ENCODE peak calls at places on chromosome 2, in eight cellular contexts. T is small intestine; H is HepG2; C is transverse colon; L is right cardiac atrium; G is CD4-positive, alpha-beta T cell; P is PC-3; F is heart right ventricle. Q is an unnamed sample. For H3K9me3, the result is how much of the 10 kb centered on the place peaks cover.

GRCh38 chr2:240203842-240204270 is 63.4 kb upstream of the OTOS start:
- DNase-seq in T (no peak), H (no peak), C (no peak), L (no peak), G (no peak), P (no peak), F (no peak), Q (no peak)

GRCh38 chr2:217976301-217976700 is 26.5 kb downstream of the TNS1 start:
- DNase-seq in T (no peak), H (no peak), C (no peak), L (no peak), G (no peak), P (no peak), F (no peak), Q (no peak)

GRCh38 chr2:101775092-101775491 is 77.6 kb downstream of the MAP4K4 start:
- DNase-seq in T (no peak), H (no peak), C (no peak), L (no peak), G (no peak), P (no peak), F (no peak), Q (no peak)

GRCh38 chr2:178819992-178820391 is 12.8 kb upstream of the TTN start:
- DNase-seq in T (no peak), H (no peak), C (no peak), L (no peak), G (no peak), P (no peak), F (no peak), Q (no peak)

GRCh38 chr2:68870215-68870614 is 982 bp downstream of the BMP10 start:
- DNase-seq in T (no peak), H (no peak), C (no peak), L (no peak), G (no peak), P (peak), F (no peak), Q (no peak)

GRCh38 chr2:133434962-133435668 is 133.1 kb downstream of the NCKAP5 start:
- DNase-seq in T (peak), H (no peak), C (no peak), L (peak), G (no peak), P (peak), F (peak), Q (no peak)

GRCh38 chr2:229715895-229716507 is 1.6 kb upstream of the DNER start:
- DNase-seq in T (peak), H (peak), C (peak), L (no peak), G (no peak), P (peak), F (no peak), Q (no peak)

GRCh38 chr2:136764397-136765255 is 719 bp upstream of the THSD7B start:
- DNase-seq in T (no peak), H (no peak), C (no peak), L (peak), G (no peak), P (no peak), F (no peak), Q (no peak)

GRCh38 chr2:1833046-1833445 is 88.7 kb upstream of the PXDN start:
- DNase-seq in T (no peak), H (no peak), C (no peak), L (no peak), G (no peak), P (no peak), F (no peak), Q (no peak)

GRCh38 chr2:69642709-69643601 is 584 bp downstream of the AAK1 start:
- DNase-seq in T (peak), H (peak), C (peak), L (peak), G (peak), P (peak), F (peak), Q (peak)

GRCh38 chr2:143684731-143685364 is 555.6 kb downstream of the ARHGAP15 start:
- DNase-seq in T (no peak), H (no peak), C (no peak), L (no peak), G (no peak), P (no peak), F (no peak), Q (no peak)

GRCh38 chr2:101802329-101802728 is 104.8 kb downstream of the MAP4K4 start:
- DNase-seq in T (peak), H (peak), C (peak), L (no peak), G (no peak), P (peak), F (no peak), Q (no peak)

GRCh38 chr2:26626606-26627005 is 14.6 kb downstream of the CIB4 start:
- DNase-seq in T (no peak), H (no peak), C (no peak), L (no peak), G (no peak), P (no peak), F (no peak), Q (no peak)

GRCh38 chr2:43041661-43042360 is 184.6 kb downstream of the ZFP36L2 start:
- DNase-seq in T (no peak), H (peak), C (no peak), L (no peak), G (no peak), P (peak), F (no peak), Q (no peak)

GRCh38 chr2:62200868-62201267 is 5.0 kb downstream of the B3GNT2 start:
- DNase-seq in T (no peak), H (no peak), C (no peak), L (no peak), G (no peak), P (no peak), F (no peak), Q (no peak)

GRCh38 chr2:27723372-27724144 is 48.0 kb upstream of the MRPL33 start:
- DNase-seq in T (peak), H (peak), C (peak), L (peak), G (no peak), P (peak), F (peak), Q (no peak)

GRCh38 chr2:201363857-201364560 is 6.9 kb upstream of the FLACC1 start:
- DNase-seq in T (peak), H (peak), C (no peak), L (no peak), G (no peak), P (peak), F (no peak), Q (no peak)

GRCh38 chr2:70907130-70907756 is 28.5 kb upstream of the ATP6V1B1 start:
- DNase-seq in T (no peak), H (no peak), C (no peak), L (no peak), G (no peak), P (no peak), F (no peak), Q (no peak)

GRCh38 chr2:95277246-95277906 is 3.1 kb downstream of the PROM2 start:
- DNase-seq in T (peak), H (peak), C (peak), L (peak), G (no peak), P (peak), F (no peak), Q (no peak)
- H3K9me3 ChIP-seq in T (under half), H (under half), C (under half), L (under half), G (under half), P (under half), F (under half), Q (under half)

DNA sequence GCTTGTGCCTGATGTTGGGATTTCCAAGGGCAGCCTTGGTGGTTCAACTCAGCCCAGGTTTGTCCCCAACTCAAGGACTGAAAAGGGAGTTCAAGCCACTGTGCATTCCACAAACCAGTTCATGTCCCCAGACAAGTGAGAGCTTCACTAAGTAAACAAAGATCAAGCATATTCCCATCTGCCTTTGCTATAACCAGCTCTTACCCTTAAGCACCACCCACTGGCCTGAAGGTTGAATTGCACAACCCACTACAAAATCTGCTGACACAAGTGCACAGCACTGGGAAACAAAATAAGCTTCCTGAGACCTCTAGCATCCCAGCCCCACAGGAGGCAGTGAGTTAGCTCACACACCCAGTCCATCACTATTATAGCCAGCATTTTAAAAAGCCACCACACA is 516.7 kb downstream of the NR4A2 start:
- DNase-seq in T (peak), H (peak), C (no peak), L (no peak), G (no peak), P (peak), F (no peak), Q (no peak)
- H3K9me3 ChIP-seq in T (under half), H (under half), C (under half), L (under half), G (under half), P (under half), F (under half), Q (under half)

DNA sequence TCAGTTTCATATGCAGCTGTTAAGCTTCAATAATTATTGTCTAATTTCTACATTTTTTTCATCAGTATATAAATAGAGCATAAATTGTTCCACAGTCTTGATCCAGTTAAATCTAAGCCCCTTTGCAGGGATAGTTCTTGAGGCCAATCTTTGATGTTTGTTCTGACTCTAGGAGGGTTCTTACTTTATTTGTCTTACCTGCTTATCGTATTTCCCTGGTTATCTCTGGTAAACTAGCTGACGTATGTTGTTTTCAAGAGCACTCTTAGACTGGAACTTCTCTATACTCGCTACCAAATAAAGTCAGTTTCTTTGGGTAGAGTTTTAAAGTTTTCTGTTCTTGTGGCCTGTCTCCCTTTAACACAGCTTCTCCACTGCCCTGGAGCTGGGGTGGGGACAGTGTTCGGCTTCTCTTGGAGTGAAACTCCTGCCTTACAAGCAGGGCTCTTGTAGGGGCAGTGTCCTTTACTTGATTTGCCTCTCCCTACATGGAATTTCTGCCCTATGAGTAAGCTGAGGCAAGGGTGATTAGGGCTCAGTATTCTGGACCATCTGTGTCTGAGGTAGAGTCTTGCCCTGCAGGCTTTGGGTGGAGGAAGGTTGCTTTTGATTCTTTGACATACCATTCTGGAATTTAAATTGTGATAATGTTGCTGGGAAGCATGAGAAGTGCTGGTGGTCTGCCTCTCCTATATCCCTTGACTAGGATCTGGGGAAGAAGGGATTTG is 90.3 kb downstream of the PTPN4 start:
- DNase-seq in T (no peak), H (no peak), C (no peak), L (no peak), G (no peak), P (no peak), F (no peak), Q (no peak)
- H3K9me3 ChIP-seq in T (under half), H (under half), C (under half), L (under half), G (under half), P (under half), F (under half), Q (under half)

DNA sequence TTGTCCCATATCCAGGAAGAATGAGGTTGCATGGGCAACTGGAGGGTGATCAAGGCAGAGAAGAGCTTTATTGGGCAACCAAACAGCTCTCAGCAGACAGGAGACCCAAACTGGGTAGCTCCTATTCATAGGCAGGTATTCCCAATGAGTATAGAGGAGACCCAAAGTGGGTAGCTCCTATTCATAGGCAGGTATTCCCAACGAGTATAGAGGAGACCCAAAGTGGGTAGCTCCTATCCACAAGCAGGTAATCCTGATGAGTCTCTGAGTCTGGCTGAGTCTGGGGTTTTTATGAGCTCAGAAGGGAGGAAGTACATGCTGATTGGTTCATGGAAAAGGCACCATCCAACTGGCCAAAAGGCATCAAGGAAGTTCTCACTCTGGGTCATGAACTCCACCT is 5.3 kb upstream of the GORASP2 start:
- DNase-seq in T (no peak), H (no peak), C (no peak), L (no peak), G (no peak), P (no peak), F (no peak), Q (no peak)
- H3K9me3 ChIP-seq in T (under half), H (under half), C (under half), L (under half), G (under half), P (under half), F (under half), Q (under half)